ENCODE peak calls at places on chromosomes 12 and 14, in four cellular contexts. One of them, this sample, is unnamed.

GRCh38 chr14:103527408-103528157 is 1.4 kb upstream of the TRMT61A start:
- DNase-seq in heart right ventricle: no peak
- DNase-seq in left ventricle myocardium inferior: no peak
- DNase-seq in activated CD8-positive, alpha-beta T cell treated with anti-CD3 and anti-CD28 coated beads for 36 hours: peak
- DNase-seq in this sample: peak

GRCh38 chr12:89882051-89882450 is 173.4 kb upstream of the ATP2B1 start:
- DNase-seq in left ventricle myocardium inferior: no peak
- DNase-seq in activated CD8-positive, alpha-beta T cell treated with anti-CD3 and anti-CD28 coated beads for 36 hours: peak
- DNase-seq in heart right ventricle: no peak
- DNase-seq in this sample: peak

GRCh38 chr14:31206536-31207286 is 882 bp downstream of the HECTD1 start:
- DNase-seq in left ventricle myocardium inferior: peak
- DNase-seq in heart right ventricle: peak
- DNase-seq in activated CD8-positive, alpha-beta T cell treated with anti-CD3 and anti-CD28 coated beads for 36 hours: peak
- DNase-seq in this sample: peak

GRCh38 chr12:105947906-105948305 is 190.8 kb downstream of the NUAK1 start:
- DNase-seq in heart right ventricle: peak
- DNase-seq in activated CD8-positive, alpha-beta T cell treated with anti-CD3 and anti-CD28 coated beads for 36 hours: no peak
- DNase-seq in left ventricle myocardium inferior: no peak
- DNase-seq in this sample: no peak

GRCh38 chr12:67533159-67533558 is 115.4 kb upstream of the DYRK2 start:
- DNase-seq in left ventricle myocardium inferior: no peak
- DNase-seq in activated CD8-positive, alpha-beta T cell treated with anti-CD3 and anti-CD28 coated beads for 36 hours: no peak
- DNase-seq in heart right ventricle: no peak
- DNase-seq in this sample: no peak

GRCh38 chr12:109710747-109711595 is 2.7 kb upstream of the FAM222A start:
- DNase-seq in left ventricle myocardium inferior: no peak
- DNase-seq in activated CD8-positive, alpha-beta T cell treated with anti-CD3 and anti-CD28 coated beads for 36 hours: no peak
- DNase-seq in heart right ventricle: no peak
- DNase-seq in this sample: no peak

GRCh38 chr12:87820524-87821194 is 208.5 kb downstream of the C12orf50 start:
- DNase-seq in activated CD8-positive, alpha-beta T cell treated with anti-CD3 and anti-CD28 coated beads for 36 hours: no peak
- DNase-seq in left ventricle myocardium inferior: no peak
- DNase-seq in heart right ventricle: no peak
- DNase-seq in this sample: no peak

GRCh38 chr14:73207615-73208014 is 29.7 kb upstream of the PAPLN start:
- DNase-seq in left ventricle myocardium inferior: no peak
- DNase-seq in activated CD8-positive, alpha-beta T cell treated with anti-CD3 and anti-CD28 coated beads for 36 hours: no peak
- DNase-seq in heart right ventricle: no peak
- DNase-seq in this sample: no peak

GRCh38 chr14:104264495-104265265 is 126.3 kb downstream of the KIF26A start:
- DNase-seq in activated CD8-positive, alpha-beta T cell treated with anti-CD3 and anti-CD28 coated beads for 36 hours: no peak
- DNase-seq in left ventricle myocardium inferior: no peak
- DNase-seq in heart right ventricle: no peak
- DNase-seq in this sample: no peak

GRCh38 chr12:26195641-26196423 is 459 bp downstream of the SSPN start:
- DNase-seq in left ventricle myocardium inferior: peak
- DNase-seq in activated CD8-positive, alpha-beta T cell treated with anti-CD3 and anti-CD28 coated beads for 36 hours: peak
- DNase-seq in heart right ventricle: peak
- DNase-seq in this sample: peak

GRCh38 chr12:31370645-31371620 is 45.0 kb upstream of the SINHCAF start:
- DNase-seq in left ventricle myocardium inferior: no peak
- DNase-seq in heart right ventricle: no peak
- DNase-seq in activated CD8-positive, alpha-beta T cell treated with anti-CD3 and anti-CD28 coated beads for 36 hours: no peak
- DNase-seq in this sample: no peak

GRCh38 chr12:48029811-48030650 is 25.8 kb upstream of the COL2A1 start:
- DNase-seq in activated CD8-positive, alpha-beta T cell treated with anti-CD3 and anti-CD28 coated beads for 36 hours: no peak
- DNase-seq in heart right ventricle: no peak
- DNase-seq in left ventricle myocardium inferior: no peak
- DNase-seq in this sample: no peak
- TF ChIP-seq CTCF in activated CD8-positive, alpha-beta T cell treated with anti-CD3 and anti-CD28 coated beads for 36 hours: no peak
- TF ChIP-seq CTCF in heart right ventricle: no peak
- TF ChIP-seq CTCF in left ventricle myocardium inferior: peak
- TF ChIP-seq CTCF in this sample: no peak

GRCh38 chr14:34981743-34982420 is 910 bp upstream of the SRP54 start:
- DNase-seq in left ventricle myocardium inferior: no peak
- DNase-seq in heart right ventricle: peak
- DNase-seq in activated CD8-positive, alpha-beta T cell treated with anti-CD3 and anti-CD28 coated beads for 36 hours: peak
- DNase-seq in this sample: no peak
- TF ChIP-seq CTCF in left ventricle myocardium inferior: peak
- TF ChIP-seq CTCF in heart right ventricle: no peak
- TF ChIP-seq CTCF in activated CD8-positive, alpha-beta T cell treated with anti-CD3 and anti-CD28 coated beads for 36 hours: peak
- TF ChIP-seq CTCF in this sample: peak

GRCh38 chr12:49232940-49233841 is 31.7 kb upstream of the TUBA1C start:
- DNase-seq in activated CD8-positive, alpha-beta T cell treated with anti-CD3 and anti-CD28 coated beads for 36 hours: no peak
- DNase-seq in left ventricle myocardium inferior: peak
- DNase-seq in heart right ventricle: peak
- DNase-seq in this sample: no peak
- TF ChIP-seq CTCF in activated CD8-positive, alpha-beta T cell treated with anti-CD3 and anti-CD28 coated beads for 36 hours: no peak
- TF ChIP-seq CTCF in left ventricle myocardium inferior: peak
- TF ChIP-seq CTCF in heart right ventricle: no peak
- TF ChIP-seq CTCF in this sample: no peak

DNA sequence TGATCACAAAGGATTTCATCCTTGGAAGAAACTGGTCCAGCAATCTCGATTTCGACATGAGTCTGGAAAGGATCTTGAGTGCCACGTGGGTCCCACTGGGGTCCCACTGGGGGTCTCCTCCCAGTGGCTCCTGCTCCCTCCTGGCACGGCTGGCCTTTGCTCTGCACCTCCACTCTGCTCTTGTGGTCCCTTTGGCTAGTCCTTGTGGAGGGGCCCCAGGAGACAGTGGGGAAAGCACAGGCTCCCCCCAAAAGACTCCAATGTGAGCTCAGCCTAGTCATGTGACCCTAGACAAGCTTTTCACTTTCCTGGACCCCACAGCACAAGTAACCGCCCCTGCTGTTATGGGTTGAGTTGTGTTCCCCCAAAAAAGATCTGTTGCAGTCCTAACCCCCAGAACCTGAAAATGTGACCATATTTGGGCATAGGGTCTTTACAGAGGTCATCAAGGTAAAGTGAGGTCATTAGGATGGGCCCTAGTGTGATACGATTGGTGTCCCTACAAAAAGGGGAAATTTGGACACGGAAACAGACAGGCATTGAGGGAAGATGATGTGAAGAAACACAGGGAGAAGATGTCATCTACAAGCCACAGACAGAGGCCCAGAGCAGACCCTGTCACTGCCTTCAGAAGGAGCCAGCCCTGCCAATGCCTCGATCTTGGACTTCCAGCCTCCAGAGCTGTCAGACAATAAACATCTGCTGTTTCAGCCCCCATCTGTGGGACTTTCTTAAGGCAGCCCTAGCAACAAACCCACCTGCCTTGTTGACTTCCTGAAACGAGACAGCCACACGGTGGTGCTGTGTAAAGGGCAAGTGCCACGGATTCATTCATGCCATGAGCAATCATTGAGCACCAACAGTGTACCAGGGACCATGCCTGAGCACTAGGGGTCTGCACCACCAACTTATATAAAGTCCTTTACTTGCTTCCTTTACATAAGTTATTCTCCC is 23.8 kb upstream of the PPP2R5C start:
- DNase-seq in activated CD8-positive, alpha-beta T cell treated with anti-CD3 and anti-CD28 coated beads for 36 hours: peak
- DNase-seq in left ventricle myocardium inferior: no peak
- DNase-seq in heart right ventricle: no peak
- DNase-seq in this sample: no peak
- TF ChIP-seq CTCF in activated CD8-positive, alpha-beta T cell treated with anti-CD3 and anti-CD28 coated beads for 36 hours: no peak
- TF ChIP-seq CTCF in left ventricle myocardium inferior: peak
- TF ChIP-seq CTCF in heart right ventricle: no peak
- TF ChIP-seq CTCF in this sample: peak

GRCh38 chr14:51805541-51805940 is 54.9 kb upstream of the GNG2 start:
- DNase-seq in left ventricle myocardium inferior: no peak
- DNase-seq in heart right ventricle: no peak
- DNase-seq in activated CD8-positive, alpha-beta T cell treated with anti-CD3 and anti-CD28 coated beads for 36 hours: no peak
- DNase-seq in this sample: no peak
- TF ChIP-seq CTCF in left ventricle myocardium inferior: no peak
- TF ChIP-seq CTCF in heart right ventricle: no peak
- TF ChIP-seq CTCF in activated CD8-positive, alpha-beta T cell treated with anti-CD3 and anti-CD28 coated beads for 36 hours: no peak
- TF ChIP-seq CTCF in this sample: no peak

DNA sequence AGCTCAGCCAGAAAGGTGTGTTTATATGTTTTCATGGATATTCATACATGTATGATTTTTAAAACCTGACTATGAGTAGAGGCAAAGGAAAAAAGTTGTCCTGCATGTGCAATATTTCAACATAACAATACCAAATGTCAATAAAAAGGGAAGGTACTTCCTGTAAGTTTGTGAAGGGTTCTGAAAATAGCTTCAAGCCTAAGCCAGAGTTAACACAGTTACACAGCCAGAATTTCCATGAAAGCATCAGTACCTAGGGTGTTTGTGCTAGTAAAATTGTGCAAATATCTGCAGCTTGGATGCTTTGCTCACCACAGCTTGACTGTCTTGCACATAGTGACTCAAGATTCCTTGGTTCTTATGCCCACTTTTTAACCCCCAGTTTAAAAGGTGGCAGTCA is 193.2 kb upstream of the FAR2 start:
- DNase-seq in left ventricle myocardium inferior: no peak
- DNase-seq in activated CD8-positive, alpha-beta T cell treated with anti-CD3 and anti-CD28 coated beads for 36 hours: no peak
- DNase-seq in heart right ventricle: no peak
- DNase-seq in this sample: no peak
- TF ChIP-seq CTCF in left ventricle myocardium inferior: no peak
- TF ChIP-seq CTCF in activated CD8-positive, alpha-beta T cell treated with anti-CD3 and anti-CD28 coated beads for 36 hours: no peak
- TF ChIP-seq CTCF in heart right ventricle: no peak
- TF ChIP-seq CTCF in this sample: no peak

GRCh38 chr12:124680863-124681778 is 113.7 kb upstream of the NCOR2 start:
- DNase-seq in heart right ventricle: peak
- DNase-seq in activated CD8-positive, alpha-beta T cell treated with anti-CD3 and anti-CD28 coated beads for 36 hours: peak
- DNase-seq in left ventricle myocardium inferior: peak
- DNase-seq in this sample: peak
- TF ChIP-seq CTCF in heart right ventricle: peak
- TF ChIP-seq CTCF in activated CD8-positive, alpha-beta T cell treated with anti-CD3 and anti-CD28 coated beads for 36 hours: no peak
- TF ChIP-seq CTCF in left ventricle myocardium inferior: peak
- TF ChIP-seq CTCF in this sample: peak

GRCh38 chr14:67641902-67642749 is 22.4 kb downstream of the ARG2 start:
- DNase-seq in activated CD8-positive, alpha-beta T cell treated with anti-CD3 and anti-CD28 coated beads for 36 hours: peak
- DNase-seq in left ventricle myocardium inferior: no peak
- DNase-seq in heart right ventricle: no peak
- DNase-seq in this sample: no peak
- TF ChIP-seq CTCF in activated CD8-positive, alpha-beta T cell treated with anti-CD3 and anti-CD28 coated beads for 36 hours: no peak
- TF ChIP-seq CTCF in left ventricle myocardium inferior: no peak
- TF ChIP-seq CTCF in heart right ventricle: no peak
- TF ChIP-seq CTCF in this sample: no peak